ENCODE peak calls at places on chromosomes 2 and 18, in six cellular contexts. Y is transverse colon, A is IMR-90, N is neural progenitor cell, L is hepatocyte, J is mucosa of descending colon. V is an unnamed sample. For H3K36me3, the result is how much of the 10 kb centered on the place peaks cover.

GRCh38 chr18:7617738-7618422 is 50.8 kb downstream of the PTPRM start:
- DNase-seq in Y (peak), N (peak), J (no peak), L (peak), A (peak), V (peak)

GRCh38 chr2:8542381-8543064 is 139.3 kb upstream of the ID2 start:
- DNase-seq in L (no peak), Y (no peak), J (no peak), N (no peak), A (no peak), V (no peak)

GRCh38 chr2:8146329-8147048 is 535.4 kb upstream of the ID2 start:
- DNase-seq in A (no peak), Y (peak), L (no peak), J (no peak), N (no peak), V (no peak)

GRCh38 chr2:231887756-231888155 is 38.4 kb downstream of the NPPC start:
- DNase-seq in N (no peak), A (no peak), J (no peak), Y (no peak), L (no peak), V (no peak)

GRCh38 chr18:59961086-59961485 is 61.3 kb downstream of the PMAIP1 start:
- DNase-seq in J (no peak), A (no peak), N (no peak), Y (peak), L (no peak), V (peak)

GRCh38 chr2:74922592-74923227 is 35.7 kb upstream of the POLE4 start:
- DNase-seq in N (no peak), J (no peak), A (peak), L (no peak), Y (no peak), V (no peak)

GRCh38 chr2:181183878-181184553 is 203.6 kb downstream of the UBE2E3 start:
- DNase-seq in A (no peak), Y (no peak), L (no peak), J (no peak), N (no peak), V (no peak)

GRCh38 chr2:237533668-237534138 is 32.7 kb upstream of the PRLH start:
- DNase-seq in J (no peak), L (no peak), Y (no peak), N (no peak), A (no peak), V (peak)

GRCh38 chr2:223894009-223894408 is 51.1 kb downstream of the WDFY1 start:
- DNase-seq in Y (no peak), N (no peak), L (no peak), J (no peak), A (no peak), V (no peak)

DNA sequence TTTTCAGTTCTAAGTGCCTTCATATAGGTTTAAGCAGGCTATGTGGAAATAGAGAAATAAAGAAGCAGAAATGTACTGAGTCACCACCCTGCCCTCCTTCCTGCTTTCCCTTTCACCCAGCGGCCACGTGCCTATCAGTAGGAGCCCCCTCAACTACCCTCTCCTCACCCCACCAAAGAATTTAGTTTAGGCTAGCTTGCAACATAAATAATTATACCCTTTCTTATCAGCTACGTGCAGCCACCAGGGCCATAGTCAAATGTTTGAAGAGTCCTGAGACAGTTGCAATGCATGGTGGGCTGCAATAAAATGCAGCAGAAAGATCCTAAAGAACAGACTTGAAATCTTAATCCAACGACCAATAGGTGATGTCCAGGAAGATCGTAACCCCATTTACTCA is 101.2 kb downstream of the RTP5 start:
- DNase-seq in J (no peak), N (no peak), A (no peak), Y (no peak), L (no peak), V (no peak)
- TF ChIP-seq CTCF in J (no peak), N (no peak), A (no peak), Y (no peak), L (no peak), V (no peak)

GRCh38 chr2:64880193-64880951 is 108.8 kb upstream of the SLC1A4 start:
- DNase-seq in Y (no peak), L (no peak), A (no peak), N (no peak), J (no peak), V (no peak)

GRCh38 chr2:64876137-64876647 is 113.0 kb upstream of the SLC1A4 start:
- DNase-seq in J (peak), L (peak), Y (peak), N (peak), A (peak), V (peak)

GRCh38 chr2:64881037-64881492 is 108.1 kb upstream of the SLC1A4 start:
- DNase-seq in L (no peak), A (no peak), Y (no peak), N (no peak), J (no peak), V (no peak)

GRCh38 chr2:64875368-64875767 is 113.8 kb upstream of the SLC1A4 start:
- DNase-seq in Y (no peak), L (no peak), N (no peak), A (no peak), J (no peak), V (no peak)

GRCh38 chr2:64879745-64880144 is 109.5 kb upstream of the SLC1A4 start:
- DNase-seq in L (no peak), J (no peak), Y (no peak), N (no peak), A (no peak), V (no peak)
- H3K36me3 ChIP-seq in L (under half), J (under half), Y (under half), N (under half), A (under half), V (under half)

GRCh38 chr2:199306116-199306515 is 151.6 kb downstream of the SATB2 start:
- DNase-seq in L (no peak), N (no peak), A (no peak), J (no peak), Y (no peak), V (no peak)
- H3K4me3 ChIP-seq in L (no peak), N (no peak), A (no peak), J (no peak), Y (no peak), V (no peak)

GRCh38 chr18:57910817-57911216 is 107.7 kb upstream of the ATP8B1 start:
- DNase-seq in Y (no peak), A (no peak), L (no peak), N (peak), J (no peak), V (no peak)
- TF ChIP-seq CTCF in Y (no peak), A (peak), L (no peak), N (peak), J (no peak), V (peak)

GRCh38 chr2:216206041-216206699 is 97.0 kb downstream of the XRCC5 start:
- DNase-seq in A (no peak), Y (no peak), N (no peak), L (no peak), J (no peak), V (no peak)

GRCh38 chr2:216201687-216202306 is 92.6 kb downstream of the XRCC5 start:
- DNase-seq in L (no peak), J (no peak), N (no peak), A (no peak), Y (no peak), V (no peak)

GRCh38 chr2:216205486-216205885 is 96.3 kb downstream of the XRCC5 start:
- DNase-seq in Y (no peak), N (no peak), L (no peak), J (no peak), A (no peak), V (no peak)

GRCh38 chr2:216206821-216207220 is 97.7 kb downstream of the XRCC5 start:
- DNase-seq in N (no peak), Y (no peak), A (no peak), L (no peak), J (no peak), V (no peak)

DNA sequence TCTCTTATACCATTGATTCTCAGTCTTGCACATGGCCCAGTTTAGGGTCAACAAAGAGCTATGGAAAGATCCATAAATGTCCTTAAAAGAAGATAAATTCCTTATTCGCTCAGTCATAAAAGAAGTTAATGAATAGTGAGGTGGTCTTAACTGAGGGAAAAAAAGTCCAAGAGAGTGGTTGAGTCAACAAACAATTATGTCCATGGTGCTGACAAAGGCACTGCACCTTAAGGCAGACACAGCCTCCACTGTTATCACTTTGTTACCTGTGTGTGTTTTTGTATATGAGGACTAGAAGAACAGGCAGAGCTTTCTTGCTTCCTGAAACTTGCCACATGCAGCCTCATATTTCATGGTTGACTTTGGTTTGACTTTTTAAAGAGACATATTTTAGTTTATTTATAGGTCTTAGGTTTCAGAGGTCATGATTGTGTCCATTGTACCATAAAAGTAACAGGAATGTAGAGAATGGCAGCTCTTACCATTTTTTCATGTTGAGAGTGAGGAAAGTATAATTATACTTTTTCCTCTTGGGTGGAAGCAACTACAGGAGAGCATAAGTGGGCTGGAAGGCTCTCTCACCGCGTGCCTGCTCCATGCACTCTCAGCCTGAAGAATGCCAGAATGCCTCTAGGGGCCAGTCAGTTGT is 93.6 kb downstream of the XRCC5 start:
- DNase-seq in L (peak), A (no peak), J (no peak), N (no peak), Y (no peak), V (no peak)
- H3K36me3 ChIP-seq in L (under half), A (under half), J (under half), N (half or more), Y (half or more), V (under half)